ENCODE peak calls at places on chromosomes 16 and 17, in four cellular contexts. G is lower leg skin, R is H1, W is AG04450. U is an unnamed sample.

GRCh38 chr17:67779098-67779672 is 46.1 kb upstream of the BPTF start:
- DNase-seq in G (no peak), R (peak; percentile 84), W (no peak), U (peak; percentile 42)

GRCh38 chr17:29133146-29133713 is 47.0 kb downstream of the MYO18A start:
- DNase-seq in G (no peak), R (no peak), W (no peak), U (no peak)

GRCh38 chr16:30532285-30533145 is 2.1 kb downstream of the ZNF747 start:
- DNase-seq in G (no peak), R (no peak), W (no peak), U (no peak)

GRCh38 chr17:42608692-42609181 is 437 bp downstream of the RETREG3 start:
- DNase-seq in G (no peak), R (no peak), W (no peak), U (no peak)

GRCh38 chr17:13601776-13602551 is at the start of gene HS3ST3A1:
- DNase-seq in G (no peak), R (peak; percentile 89), W (peak; percentile 65), U (peak; percentile 63)

GRCh38 chr16:71540-72341 is 690 bp downstream of the RHBDF1 start:
- DNase-seq in G (peak; percentile 96), R (peak; percentile 85), W (no peak), U (no peak)

GRCh38 chr17:71600137-71600789 is 520.6 kb upstream of the SOX9 start:
- DNase-seq in G (no peak), R (no peak), W (no peak), U (no peak)

GRCh38 chr17:15388356-15389046 is 47.1 kb upstream of the TEKT3 start:
- DNase-seq in G (peak; percentile 83), R (no peak), W (no peak), U (no peak)

GRCh38 chr17:32142038-32142856 is at the start of gene RHOT1:
- DNase-seq in G (peak; percentile 94), R (peak; percentile 88), W (peak; percentile 58), U (peak; percentile 79)

GRCh38 chr17:68296217-68297140 is 5.2 kb downstream of the ARSG start:
- DNase-seq in G (no peak), R (no peak), W (no peak), U (no peak)

GRCh38 chr17:35930211-35931065 is at the start of gene RDM1:
- DNase-seq in G (peak; percentile 78), R (peak; percentile 96), W (peak; percentile 8), U (no peak)

GRCh38 chr16:83110221-83110768 is 483.5 kb downstream of the CDH13 start:
- DNase-seq in G (no peak), R (no peak), W (no peak), U (no peak)

GRCh38 chr17:63445065-63445464 is 1.0 kb downstream of the CYB561 start:
- DNase-seq in G (no peak), R (no peak), W (no peak), U (no peak)

GRCh38 chr17:4304417-4305027 is 40.7 kb upstream of the ANKFY1 start:
- DNase-seq in G (no peak), R (no peak), W (no peak), U (peak; percentile 22)

GRCh38 chr17:74373838-74374606 is 6.7 kb downstream of the GPR142 start:
- DNase-seq in G (no peak), R (no peak), W (no peak), U (no peak)

GRCh38 chr17:10013360-10014112 is 108.5 kb upstream of the RCVRN start:
- DNase-seq in G (no peak), R (no peak), W (no peak), U (no peak)

GRCh38 chr16:83137326-83137770 is 510.6 kb downstream of the CDH13 start:
- DNase-seq in G (no peak), R (no peak), W (peak; percentile 38), U (peak; percentile 92)

GRCh38 chr17:74924250-74924948 is at the start of gene OTOP2:
- DNase-seq in G (no peak), R (peak; percentile 67), W (no peak), U (no peak)

GRCh38 chr17:34474706-34475105 is 104.7 kb upstream of the TMEM132E start:
- DNase-seq in G (no peak), R (no peak), W (no peak), U (no peak)

GRCh38 chr17:81928497-81929252 is 1.1 kb upstream of the MAFG start:
- DNase-seq in G (no peak), R (no peak), W (no peak), U (no peak)

GRCh38 chr17:2416010-2416734 is 15.3 kb upstream of the MNT start:
- DNase-seq in G (peak; percentile 99), R (peak; percentile 98), W (no peak), U (peak; percentile 81)

GRCh38 chr16:68658258-68658973 is 13.3 kb downstream of the CDH3 start:
- DNase-seq in G (no peak), R (no peak), W (no peak), U (peak; percentile 32)

GRCh38 chr16:27529962-27530361 is 19.8 kb downstream of the GTF3C1 start:
- DNase-seq in G (no peak), R (no peak), W (peak; percentile 24), U (peak; percentile 83)

GRCh38 chr17:9002610-9003354 is 18.5 kb upstream of the NTN1 start:
- DNase-seq in G (peak; percentile 88), R (peak; percentile 72), W (no peak), U (no peak)

GRCh38 chr16:68473358-68474064 is 25.2 kb upstream of the SMPD3 start:
- DNase-seq in G (no peak), R (no peak), W (no peak), U (no peak)

GRCh38 chr16:87057291-87057881 is 259.8 kb downstream of the C16orf95 start:
- DNase-seq in G (peak; percentile 78), R (no peak), W (no peak), U (no peak)
- TF ChIP-seq CTCF in G (no peak), R (peak; percentile 41), W (peak; percentile 25), U (peak; percentile 23)

DNA sequence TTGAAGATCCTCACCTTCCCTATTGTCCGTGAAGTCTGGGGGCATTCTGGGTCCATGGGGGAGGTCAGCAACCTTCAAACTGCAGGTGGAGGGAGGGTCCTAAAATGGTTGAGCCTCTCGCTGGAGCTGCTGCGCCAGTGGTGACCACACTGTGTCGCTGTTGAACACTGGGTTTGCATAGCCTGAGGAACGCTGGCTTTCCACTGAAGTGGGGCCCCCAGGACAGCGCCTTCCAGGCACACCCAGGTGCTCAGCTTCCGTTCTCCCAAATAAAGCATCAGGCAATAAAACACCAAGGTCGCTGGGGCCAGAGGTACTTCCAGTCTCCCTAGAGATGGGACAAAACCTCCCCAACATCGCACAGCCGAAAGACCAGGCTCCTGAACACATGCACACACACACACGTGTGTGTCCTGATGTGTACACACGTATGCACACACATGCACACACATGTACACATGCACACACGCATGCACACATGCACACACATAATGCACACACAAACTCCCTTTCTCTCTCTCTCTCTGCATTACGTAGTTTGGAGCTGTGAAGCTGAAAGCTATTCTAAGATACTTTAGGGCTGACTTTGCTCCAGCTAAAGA is 120.6 kb downstream of the IRF8 start:
- DNase-seq in G (peak; percentile 42), R (peak; percentile 88), W (no peak), U (no peak)
- TF ChIP-seq CTCF in G (no peak), R (peak; percentile 99), W (peak; percentile 45), U (peak; percentile 19)

GRCh38 chr16:84749072-84749471 is 49.3 kb downstream of the USP10 start:
- DNase-seq in G (no peak), R (no peak), W (no peak), U (no peak)
- TF ChIP-seq CTCF in G (no peak), R (no peak), W (peak; percentile 38), U (no peak)

GRCh38 chr16:8806272-8806983 is 8.8 kb downstream of the PMM2 start:
- DNase-seq in G (no peak), R (no peak), W (no peak), U (no peak)
- TF ChIP-seq CTCF in G (no peak), R (no peak), W (no peak), U (no peak)